ENCODE peak calls at places on chromosomes 12 and 14, in six cellular contexts. G is A549, S is stomach, J is esophagus muscularis mucosa, E is ovary, V is upper lobe of left lung. W is an unnamed sample.

GRCh38 chr12:122533841-122534240 is 6.8 kb downstream of the KNTC1 start:
- DNase-seq in J (no peak), V (no peak), S (no peak), G (no peak), E (no peak), W (no peak)

GRCh38 chr12:50637870-50638481 is 125.9 kb upstream of the ATF1 start:
- DNase-seq in S (no peak), V (no peak), J (no peak), G (peak; percentile 35), E (no peak), W (no peak)

GRCh38 chr12:94717112-94717511 is 66.8 kb upstream of the TMCC3 start:
- DNase-seq in G (no peak), S (no peak), E (no peak), V (no peak), J (no peak), W (no peak)

GRCh38 chr12:79525357-79525756 is 165.4 kb downstream of the PAWR start:
- DNase-seq in S (no peak), E (no peak), G (no peak), J (no peak), V (no peak), W (no peak)

GRCh38 chr12:107344035-107344808 is 250.9 kb upstream of the CRY1 start:
- DNase-seq in G (peak; percentile 95), J (no peak), S (no peak), E (no peak), V (no peak), W (no peak)

GRCh38 chr12:79559591-79559990 is 131.2 kb downstream of the PAWR start:
- DNase-seq in G (no peak), S (no peak), V (no peak), J (no peak), E (no peak), W (no peak)

GRCh38 chr12:106704081-106704480 is 70.4 kb upstream of the RIC8B start:
- DNase-seq in E (no peak), G (no peak), V (no peak), J (no peak), S (no peak), W (no peak)

GRCh38 chr14:65281991-65282908 is 130.3 kb upstream of the FUT8 start:
- DNase-seq in E (no peak), G (no peak), V (no peak), S (no peak), J (no peak), W (no peak)

GRCh38 chr12:54282949-54283593 is 2.5 kb downstream of the HNRNPA1 start:
- DNase-seq in G (no peak), V (no peak), E (no peak), J (no peak), S (no peak), W (no peak)

GRCh38 chr12:80195143-80195726 is 95.9 kb downstream of the OTOGL start:
- DNase-seq in G (peak; percentile 39), J (no peak), V (no peak), E (no peak), S (no peak), W (no peak)

GRCh38 chr12:2414810-2415567 is 362.2 kb downstream of the CACNA1C start:
- DNase-seq in J (no peak), G (no peak), E (no peak), V (peak; percentile 64), S (no peak), W (no peak)

GRCh38 chr14:61860294-61860918 is 98.2 kb downstream of the SNAPC1 start:
- DNase-seq in S (peak; percentile 47), E (no peak), J (no peak), G (peak; percentile 63), V (no peak), W (peak; percentile 47)

GRCh38 chr12:51717325-51717925 is 126.4 kb downstream of the SCN8A start:
- DNase-seq in S (no peak), V (no peak), J (no peak), E (no peak), G (no peak), W (no peak)

GRCh38 chr12:121223283-121223946 is 13.5 kb downstream of the P2RX4 start:
- DNase-seq in V (no peak), E (no peak), G (no peak), S (peak; percentile 52), J (no peak), W (no peak)

GRCh38 chr14:60642270-60642789 is 6.9 kb downstream of the SIX1 start:
- DNase-seq in S (no peak), G (no peak), E (no peak), V (peak; percentile 80), J (no peak), W (no peak)

GRCh38 chr12:133130038-133130807 is at the start of the genes ZNF10 and ZNF891:
- DNase-seq in G (peak; percentile 48), V (peak; percentile 100), E (peak; percentile 98), S (peak; percentile 97), J (peak; percentile 99), W (peak; percentile 93)
- TF ChIP-seq EP300 in G (no peak), V (no peak), E (peak; percentile 36), S (peak; percentile 9), J (peak; percentile 94), W (peak; percentile 43)

DNA sequence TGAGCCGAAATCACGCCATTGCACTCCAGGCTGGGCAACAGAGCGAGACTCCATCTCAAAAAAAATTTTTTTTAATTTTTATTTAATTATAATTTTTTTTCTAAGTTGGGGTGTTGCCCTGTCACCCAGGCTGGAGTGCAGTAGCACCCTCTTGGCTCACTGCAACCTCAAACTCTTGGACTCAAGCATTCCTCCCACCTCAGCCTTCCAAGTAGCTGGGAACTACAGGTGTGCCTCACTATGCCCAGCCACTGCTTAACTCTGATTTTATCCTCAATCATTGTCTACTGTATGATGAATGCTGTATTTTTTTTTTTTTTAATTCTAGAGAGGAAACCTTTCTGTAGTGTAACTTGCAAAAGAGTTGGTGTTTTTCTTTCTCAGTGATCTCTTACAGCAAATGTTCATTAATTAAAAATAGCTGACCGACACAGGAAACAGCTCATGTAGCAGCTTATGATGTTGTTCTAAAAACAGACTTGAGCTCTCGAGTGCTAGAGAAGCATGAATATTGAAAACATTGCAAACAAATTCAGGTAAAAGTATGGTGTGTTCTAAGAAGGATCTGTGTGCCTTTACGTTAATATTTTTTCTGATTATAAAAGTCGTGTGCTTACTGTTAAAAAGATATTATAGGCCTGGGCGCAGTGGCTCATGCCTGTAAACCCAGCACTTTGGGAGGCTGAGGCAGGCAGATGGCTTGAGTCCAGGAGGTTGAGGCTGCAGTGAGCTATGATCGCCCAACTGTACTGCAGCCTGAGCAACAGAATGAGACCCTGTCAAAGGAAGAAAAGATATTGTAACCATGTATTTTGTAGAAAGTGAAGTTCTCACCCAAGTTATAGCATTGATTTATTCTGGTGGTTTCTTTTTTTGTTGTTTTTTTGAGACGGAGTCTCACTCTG is 68.9 kb downstream of the FGD4 start:
- DNase-seq in G (no peak), E (no peak), V (no peak), S (no peak), J (no peak), W (no peak)
- H3K4me3 ChIP-seq in G (no peak overlapping the region), E (no peak overlapping the region), V (no peak overlapping the region), S (no peak overlapping the region), J (no peak overlapping the region), W (no peak overlapping the region)

GRCh38 chr14:48690349-48690748 is 895.8 kb downstream of the RPS29 start:
- DNase-seq in G (no peak), J (no peak), E (no peak), S (no peak), V (no peak), W (no peak)
- TF ChIP-seq CTCF in G (no peak), J (no peak), E (no peak), S (no peak), V (no peak), W (no peak)

GRCh38 chr14:68461086-68461485 is 331.8 kb downstream of the ZFP36L1 start:
- DNase-seq in J (no peak), E (no peak), V (no peak), S (no peak), G (no peak), W (no peak)

GRCh38 chr14:68459480-68460136 is 333.3 kb downstream of the ZFP36L1 start:
- DNase-seq in V (no peak), E (no peak), S (no peak), J (no peak), G (no peak), W (no peak)

GRCh38 chr14:68460541-68460940 is 332.3 kb downstream of the ZFP36L1 start:
- DNase-seq in V (no peak), G (no peak), J (no peak), E (no peak), S (no peak), W (peak; percentile 50)

GRCh38 chr14:68458253-68458652 is 334.6 kb downstream of the ZFP36L1 start:
- DNase-seq in G (no peak), V (no peak), E (no peak), S (no peak), J (no peak), W (no peak)

GRCh38 chr14:68458840-68459469 is 333.9 kb downstream of the ZFP36L1 start:
- DNase-seq in E (no peak), G (peak; percentile 96), S (peak; percentile 72), J (no peak), V (no peak), W (peak; percentile 58)
- TF ChIP-seq EP300 in E (no peak), G (peak; percentile 99), S (no peak), J (no peak), V (peak; percentile 48), W (peak; percentile 78)

DNA sequence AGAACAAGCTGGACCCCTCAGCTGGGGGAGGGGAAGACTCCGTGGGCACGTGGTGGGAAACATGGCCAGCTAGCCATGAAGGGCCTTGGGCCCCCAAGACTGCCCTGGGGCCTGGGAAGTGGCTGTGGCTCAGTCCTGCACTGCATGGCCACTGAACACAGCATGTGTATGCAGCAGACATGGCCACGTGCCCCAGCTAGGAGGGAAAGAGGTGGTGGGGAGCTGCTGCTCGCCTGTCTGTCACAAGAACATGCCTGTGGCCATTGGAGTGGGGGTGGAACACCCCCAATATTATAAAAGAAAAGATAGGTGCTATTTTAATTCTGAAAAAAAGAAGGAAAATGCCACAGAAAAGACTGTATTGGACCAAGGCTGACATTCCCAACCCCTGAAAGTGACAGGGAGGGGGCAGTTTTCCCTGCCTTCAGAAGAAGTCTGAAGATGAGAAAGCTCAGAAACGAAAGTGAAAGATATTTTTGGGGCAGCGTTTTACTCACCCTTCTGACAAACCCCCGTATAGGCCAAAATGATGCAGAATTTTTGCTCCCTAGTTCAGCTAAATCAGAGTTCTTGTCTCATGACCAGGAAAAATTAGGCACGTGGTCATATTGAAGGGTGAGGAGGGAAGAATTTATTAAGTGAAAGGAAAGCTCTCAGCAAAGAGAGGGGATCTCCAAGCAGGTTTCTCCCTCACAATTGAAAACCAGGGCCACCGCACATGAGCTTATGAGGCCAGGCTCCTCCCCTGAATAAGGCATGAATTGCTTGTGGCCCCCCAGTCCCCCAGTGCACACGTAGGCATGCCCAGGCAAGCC is 35.2 kb upstream of the PCNX1 start:
- DNase-seq in S (no peak), J (no peak), G (no peak), E (no peak), V (peak; percentile 24), W (no peak)
- H3K4me3 ChIP-seq in S (no peak overlapping the region), J (no peak overlapping the region), G (no peak overlapping the region), E (no peak overlapping the region), V (no peak overlapping the region), W (no peak overlapping the region)

GRCh38 chr14:106549064-106549463 is 1022.7 kb downstream of the TMEM121 start:
- DNase-seq in E (no peak), S (no peak), V (no peak), G (no peak), J (no peak), W (no peak)
- TF ChIP-seq CTCF in E (no peak), S (no peak), V (no peak), G (no peak), J (no peak), W (no peak)

W was measured in tibial nerve.